ENCODE peak calls at places on chromosome 13, in ten cellular contexts. E, P, M, B, W, Q, K, F, V and H are unnamed samples.

GRCh38 chr13:30660796-30661195 is 43.1 kb downstream of the USPL1 start:
- DNase-seq in W (no peak), M (no peak), K (no peak), P (no peak), F (no peak), E (no peak), B (no peak), V (no peak), Q (no peak), H (no peak)

GRCh38 chr13:94641432-94641941 is 39.8 kb downstream of the GPR180 start:
- DNase-seq in F (no peak), M (peak), E (peak), P (no peak), B (no peak), Q (peak), W (peak), V (peak), K (peak), H (no peak)

GRCh38 chr13:113120300-113121182 is 2.1 kb upstream of the F10 start:
- DNase-seq in Q (no peak), E (no peak), P (no peak), V (no peak), F (no peak), B (no peak), W (no peak), M (no peak), K (no peak), H (peak)

GRCh38 chr13:31786011-31786410 is 46.7 kb downstream of the RXFP2 start:
- DNase-seq in K (no peak), Q (peak), V (no peak), P (no peak), W (no peak), F (no peak), E (peak), M (peak), B (no peak), H (no peak)

GRCh38 chr13:48249018-48249417 is 16.0 kb downstream of the ITM2B start:
- DNase-seq in V (no peak), W (no peak), P (no peak), E (no peak), K (no peak), M (no peak), F (no peak), B (no peak), Q (no peak), H (no peak)

GRCh38 chr13:52383362-52383761 is 22.6 kb downstream of the THSD1 start:
- DNase-seq in W (no peak), M (peak), E (no peak), F (no peak), P (no peak), B (no peak), K (no peak), V (no peak), Q (no peak), H (no peak)

GRCh38 chr13:71632721-71633120 is 234.3 kb downstream of the DACH1 start:
- DNase-seq in E (no peak), B (no peak), M (no peak), W (no peak), P (no peak), V (no peak), K (no peak), Q (no peak), F (no peak), H (no peak)

GRCh38 chr13:65470781-65471180 is 1759.4 kb downstream of the PCDH9 start:
- DNase-seq in F (no peak), V (no peak), P (no peak), Q (no peak), M (peak), W (no peak), K (peak), E (no peak), B (no peak), H (no peak)

GRCh38 chr13:32663660-32664059 is 77.4 kb downstream of the PDS5B start:
- DNase-seq in M (no peak), W (no peak), P (no peak), F (no peak), E (no peak), Q (no peak), B (no peak), K (no peak), V (no peak), H (no peak)

GRCh38 chr13:110411316-110412105 is 104.4 kb downstream of the COL4A2 start:
- DNase-seq in E (no peak), P (no peak), V (no peak), W (no peak), M (no peak), Q (no peak), K (no peak), B (no peak), F (no peak), H (no peak)

GRCh38 chr13:49997935-49998334 is 1.1 kb downstream of the TRIM13 start:
- DNase-seq in F (no peak), W (peak), K (no peak), Q (peak), B (no peak), M (peak), V (peak), P (peak), E (peak), H (no peak)

GRCh38 chr13:112567161-112567862 is 20.6 kb downstream of the TUBGCP3 start:
- DNase-seq in V (no peak), B (no peak), P (no peak), M (no peak), F (no peak), E (no peak), W (no peak), Q (no peak), K (no peak), H (no peak)

GRCh38 chr13:78497702-78498319 is 105.5 kb downstream of the POU4F1 start:
- DNase-seq in E (no peak), W (no peak), P (no peak), F (no peak), B (no peak), K (no peak), Q (no peak), V (no peak), M (no peak), H (no peak)

GRCh38 chr13:70255406-70255991 is 147.2 kb upstream of the KLHL1 start:
- DNase-seq in M (no peak), B (no peak), K (no peak), V (no peak), F (peak), E (no peak), P (no peak), W (no peak), Q (no peak), H (no peak)

GRCh38 chr13:110633776-110634175 is 18.4 kb downstream of the NAXD start:
- DNase-seq in W (no peak), M (no peak), F (no peak), V (no peak), E (no peak), K (no peak), Q (no peak), P (no peak), B (no peak), H (no peak)

GRCh38 chr13:46181799-46182490 is at the start of gene LCP1:
- DNase-seq in B (no peak), M (no peak), V (peak), E (no peak), F (no peak), Q (no peak), W (peak), P (peak), K (no peak), H (peak)

GRCh38 chr13:109778102-109778542 is 8.3 kb downstream of the IRS2 start:
- DNase-seq in K (peak), E (peak), W (no peak), M (no peak), B (no peak), V (peak), P (peak), Q (peak), F (no peak), H (peak)

GRCh38 chr13:50518791-50519201 is 324.7 kb downstream of the DLEU7 start:
- DNase-seq in V (no peak), B (no peak), E (no peak), P (no peak), W (no peak), M (no peak), F (no peak), Q (no peak), K (peak), H (no peak)

GRCh38 chr13:50993908-50994307 is 84.3 kb downstream of the RNASEH2B start:
- DNase-seq in K (no peak), P (no peak), F (no peak), E (no peak), V (no peak), B (no peak), Q (peak), W (no peak), M (peak), H (no peak)

GRCh38 chr13:110036060-110036459 is 249.7 kb upstream of the IRS2 start:
- DNase-seq in W (no peak), E (no peak), P (no peak), F (no peak), M (no peak), Q (no peak), K (no peak), V (no peak), B (no peak), H (no peak)

GRCh38 chr13:101985321-101985720 is 416.5 kb downstream of the FGF14 start:
- DNase-seq in K (peak), W (no peak), F (no peak), V (no peak), M (no peak), B (no peak), E (peak), Q (peak), P (no peak), H (no peak)

GRCh38 chr13:27276188-27276587 is 5.6 kb downstream of the RASL11A start:
- DNase-seq in P (no peak), Q (peak), E (no peak), V (no peak), F (no peak), K (no peak), W (no peak), M (peak), B (no peak), H (no peak)

GRCh38 chr13:39765801-39766463 is 110.5 kb downstream of the COG6 start:
- DNase-seq in W (peak), P (peak), M (no peak), F (no peak), K (peak), Q (peak), B (no peak), E (peak), V (peak), H (peak)

GRCh38 chr13:35855531-35856019 is 275.6 kb downstream of the DCLK1 start:
- DNase-seq in F (no peak), V (peak), B (no peak), K (no peak), P (no peak), E (peak), W (peak), M (no peak), Q (peak), H (no peak)

GRCh38 chr13:95745289-95745688 is 68.3 kb downstream of the DNAJC3 start:
- DNase-seq in W (peak), P (no peak), B (no peak), M (no peak), Q (no peak), F (no peak), V (no peak), E (no peak), K (no peak), H (no peak)

GRCh38 chr13:67740871-67741475 is 510.8 kb upstream of the PCDH9 start:
- DNase-seq in V (no peak), K (no peak), P (no peak), E (no peak), F (no peak), M (no peak), W (peak), B (no peak), Q (no peak), H (no peak)

GRCh38 chr13:80438521-80438920 is 97.6 kb upstream of the SPRY2 start:
- DNase-seq in V (no peak), B (no peak), W (no peak), F (no peak), P (no peak), E (no peak), M (no peak), Q (no peak), K (no peak), H (no peak)

GRCh38 chr13:80437212-80437611 is 96.3 kb upstream of the SPRY2 start:
- DNase-seq in P (no peak), M (no peak), E (no peak), B (no peak), K (no peak), W (no peak), F (no peak), Q (no peak), V (no peak), H (no peak)

GRCh38 chr13:80444240-80445015 is 103.5 kb upstream of the SPRY2 start:
- DNase-seq in P (no peak), V (no peak), K (no peak), M (no peak), B (no peak), W (no peak), Q (no peak), E (no peak), F (no peak), H (no peak)

GRCh38 chr13:80442613-80443012 is 101.7 kb upstream of the SPRY2 start:
- DNase-seq in K (no peak), W (no peak), F (no peak), B (no peak), E (no peak), V (no peak), Q (no peak), P (no peak), M (no peak), H (no peak)

DNA sequence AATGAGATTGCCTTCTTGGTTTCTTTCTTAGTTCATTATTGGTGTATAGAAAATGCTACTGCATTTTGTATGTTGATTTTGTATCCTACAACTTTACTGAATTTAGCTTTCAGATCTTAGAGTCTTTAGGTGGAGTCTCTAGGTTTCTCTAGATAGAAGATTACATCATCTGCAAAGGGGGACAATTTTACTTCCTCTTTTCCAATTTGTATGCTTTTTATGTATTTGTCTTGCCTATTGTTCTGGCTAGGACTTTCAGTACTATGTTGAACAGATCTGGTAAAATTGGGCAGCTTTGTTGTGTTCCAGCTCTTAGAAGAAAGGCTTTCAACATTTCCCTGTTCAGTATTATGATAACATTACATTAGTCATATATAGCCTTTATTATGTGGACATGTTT is 101.0 kb upstream of the SPRY2 start:
- DNase-seq in Q (no peak), K (no peak), W (no peak), V (no peak), P (no peak), B (no peak), E (no peak), M (peak), F (no peak), H (no peak)
- H3K4me3 ChIP-seq in Q (no peak), K (no peak), W (no peak), V (no peak), P (no peak), B (no peak), E (no peak), M (no peak), F (no peak), H (no peak)

GRCh38 chr13:55244991-55245644 is 1895.6 kb upstream of the PRR20A start:
- DNase-seq in F (no peak), W (peak), K (no peak), M (no peak), B (no peak), P (no peak), E (no peak), Q (peak), V (no peak), H (no peak)
- TF ChIP-seq CTCF in F (no peak), W (peak), K (peak), M (no peak), B (no peak), P (no peak), E (no peak), Q (no peak), V (peak), H (peak)

GRCh38 chr13:44919103-44919804 is 70.0 kb downstream of the NUFIP1 start:
- DNase-seq in W (no peak), Q (no peak), M (no peak), F (no peak), E (no peak), B (no peak), P (peak), V (no peak), K (no peak), H (no peak)
- H3K4me3 ChIP-seq in W (peak), Q (no peak), M (peak), F (peak), E (peak), B (peak), P (no peak), V (peak), K (peak), H (peak)

GRCh38 chr13:25249001-25249543 is 38.2 kb downstream of the MTMR6 start:
- DNase-seq in V (peak), B (no peak), W (peak), P (no peak), Q (peak), K (peak), E (peak), F (no peak), M (peak), H (no peak)
- TF ChIP-seq CTCF in V (peak), B (no peak), W (peak), P (no peak), Q (peak), K (peak), E (peak), F (no peak), M (peak), H (no peak)

GRCh38 chr13:99227909-99228688 is 27.4 kb downstream of the UBAC2 start:
- DNase-seq in W (no peak), E (no peak), V (peak), B (no peak), K (no peak), P (no peak), F (no peak), M (no peak), Q (no peak), H (no peak)
- H3K4me3 ChIP-seq in W (no peak), E (no peak), V (no peak), B (no peak), K (no peak), P (no peak), F (no peak), M (no peak), Q (no peak), H (no peak)

GRCh38 chr13:90902255-90902654 is 445.2 kb upstream of the MIR17HG start:
- DNase-seq in K (no peak), W (no peak), V (no peak), Q (no peak), P (no peak), F (no peak), M (no peak), B (no peak), E (no peak), H (no peak)

GRCh38 chr13:90896022-90896421 is 451.5 kb upstream of the MIR17HG start:
- DNase-seq in F (no peak), B (no peak), K (no peak), W (no peak), Q (no peak), E (no peak), V (no peak), M (no peak), P (no peak), H (no peak)

DNA sequence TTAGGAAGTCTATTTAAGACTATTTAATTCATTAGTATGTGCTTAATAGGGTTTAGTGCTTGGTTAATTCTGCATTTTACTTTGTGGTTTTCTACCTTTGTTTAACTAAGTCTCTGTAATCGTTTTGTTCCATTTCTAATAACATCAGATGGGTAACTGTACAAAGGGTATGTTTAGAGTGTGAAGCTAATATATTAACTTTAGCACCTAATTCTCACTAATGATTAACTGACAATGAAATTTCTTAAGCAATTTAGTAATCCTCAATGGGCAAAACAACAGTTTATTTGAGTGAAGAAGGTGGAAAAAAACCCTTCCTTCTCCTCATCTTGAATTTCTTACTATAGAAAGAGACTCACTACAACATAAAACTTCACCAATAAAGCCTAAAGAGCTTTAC is 448.1 kb upstream of the MIR17HG start:
- DNase-seq in M (no peak), E (no peak), K (no peak), V (no peak), P (no peak), B (no peak), W (no peak), F (no peak), Q (no peak), H (no peak)
- TF ChIP-seq CTCF in M (no peak), E (no peak), K (no peak), V (no peak), P (no peak), B (no peak), W (no peak), F (no peak), Q (no peak), H (no peak)

GRCh38 chr13:72868229-72868628 is 86.3 kb downstream of the PIBF1 start:
- DNase-seq in F (no peak), B (no peak), Q (no peak), W (no peak), P (no peak), K (no peak), M (no peak), V (no peak), E (no peak), H (no peak)

DNA sequence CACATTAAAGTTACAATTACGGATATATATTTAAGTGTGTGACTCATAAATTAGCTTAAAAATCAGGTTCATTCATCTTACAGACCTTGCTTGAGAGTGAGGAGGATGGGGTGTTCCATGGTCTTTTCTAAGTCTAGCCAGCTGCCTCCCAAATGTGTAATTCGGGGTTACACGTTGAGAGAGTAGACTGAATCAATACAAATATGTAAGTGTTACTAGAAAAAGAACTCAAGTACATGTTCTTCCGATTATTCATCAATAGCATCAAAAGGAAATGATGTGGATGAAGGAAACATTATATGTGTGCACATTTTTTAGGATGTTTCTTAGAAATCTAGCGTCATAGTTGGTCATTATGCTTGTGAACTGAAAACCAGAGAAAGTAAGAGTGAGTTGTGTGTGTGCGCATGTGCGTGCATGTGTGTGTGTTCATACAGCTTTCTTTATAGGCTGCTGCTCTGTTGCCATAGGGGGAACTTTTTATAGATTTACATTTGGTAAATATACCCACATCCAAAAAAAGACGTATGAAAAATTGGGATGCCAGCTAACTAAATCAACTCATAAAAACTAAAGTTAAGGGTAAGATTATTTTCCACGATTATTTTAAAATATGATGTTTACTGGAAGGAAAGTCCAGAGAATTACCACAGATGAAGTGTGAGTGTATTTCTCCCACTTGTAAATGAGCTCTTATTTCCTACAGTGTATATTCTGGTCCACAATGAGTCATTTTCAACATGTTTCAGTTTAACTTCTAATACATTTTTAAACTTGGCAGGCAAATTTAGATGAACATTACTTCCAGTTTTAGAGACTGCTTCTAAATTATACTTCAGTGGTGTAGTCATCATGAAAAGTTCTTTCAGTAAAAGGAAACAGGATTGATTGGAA is 82.5 kb downstream of the PIBF1 start:
- DNase-seq in F (no peak), M (peak), K (peak), W (no peak), Q (peak), B (no peak), E (no peak), V (peak), P (no peak), H (no peak)
- H3K4me3 ChIP-seq in F (no peak), M (no peak), K (no peak), W (no peak), Q (no peak), B (no peak), E (no peak), V (no peak), P (no peak), H (no peak)

DNA sequence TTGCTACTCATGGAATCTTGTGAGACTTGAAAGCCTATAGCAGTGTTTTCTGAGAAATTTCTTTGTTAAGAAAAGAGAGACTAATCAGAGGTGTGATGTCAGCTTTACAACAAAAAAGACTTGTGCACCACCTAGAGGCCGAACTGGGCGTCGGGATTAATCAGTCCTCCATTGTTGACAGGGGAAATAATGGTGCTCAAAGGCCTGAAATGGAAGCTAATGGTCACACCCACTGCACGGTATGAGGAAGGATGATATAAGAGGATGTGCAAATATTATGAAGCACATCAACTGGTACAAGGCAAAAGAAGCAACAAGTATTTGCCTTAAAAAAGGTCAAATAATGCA is 480.2 kb upstream of the MIR17HG start:
- DNase-seq in E (peak), P (peak), M (peak), Q (peak), K (peak), W (peak), F (peak), V (peak), B (no peak), H (peak)
- TF ChIP-seq CTCF in E (peak), P (no peak), M (peak), Q (peak), K (peak), W (peak), F (peak), V (peak), B (peak), H (no peak)